ENCODE peak calls at places on chromosome 20, in four cellular contexts. One of them, this sample, is unnamed.

GRCh38 chr20:63628246-63628975 is 1.5 kb upstream of the GMEB2 start:
- DNase-seq in CD4-positive, alpha-beta memory T cell: no peak
- DNase-seq in left lung: peak
- DNase-seq in activated CD4-positive, alpha-beta memory T cell treated with anti-CD3 and anti-CD28 coated beads, Interleukin-2, amount 10 ng/mL, durations not matched to agents 7 days and 5 days: peak
- DNase-seq in this sample: peak

GRCh38 chr20:41408986-41409385 is 42.4 kb upstream of the EMILIN3 start:
- DNase-seq in CD4-positive, alpha-beta memory T cell: no peak
- DNase-seq in left lung: no peak
- DNase-seq in activated CD4-positive, alpha-beta memory T cell treated with anti-CD3 and anti-CD28 coated beads, Interleukin-2, amount 10 ng/mL, durations not matched to agents 7 days and 5 days: no peak
- DNase-seq in this sample: no peak

GRCh38 chr20:14865169-14865568 is 527.8 kb upstream of the FLRT3 start:
- DNase-seq in CD4-positive, alpha-beta memory T cell: no peak
- DNase-seq in left lung: no peak
- DNase-seq in activated CD4-positive, alpha-beta memory T cell treated with anti-CD3 and anti-CD28 coated beads, Interleukin-2, amount 10 ng/mL, durations not matched to agents 7 days and 5 days: no peak
- DNase-seq in this sample: no peak

GRCh38 chr20:2042400-2042799 is 48.5 kb upstream of the PDYN start:
- DNase-seq in CD4-positive, alpha-beta memory T cell: no peak
- DNase-seq in left lung: no peak
- DNase-seq in activated CD4-positive, alpha-beta memory T cell treated with anti-CD3 and anti-CD28 coated beads, Interleukin-2, amount 10 ng/mL, durations not matched to agents 7 days and 5 days: no peak
- DNase-seq in this sample: no peak

GRCh38 chr20:20210943-20211273 is 157.0 kb upstream of the INSM1 start:
- DNase-seq in CD4-positive, alpha-beta memory T cell: no peak
- DNase-seq in left lung: no peak
- DNase-seq in activated CD4-positive, alpha-beta memory T cell treated with anti-CD3 and anti-CD28 coated beads, Interleukin-2, amount 10 ng/mL, durations not matched to agents 7 days and 5 days: no peak
- DNase-seq in this sample: no peak

GRCh38 chr20:40156600-40157307 is 532.3 kb downstream of the MAFB start:
- DNase-seq in CD4-positive, alpha-beta memory T cell: no peak
- DNase-seq in left lung: no peak
- DNase-seq in activated CD4-positive, alpha-beta memory T cell treated with anti-CD3 and anti-CD28 coated beads, Interleukin-2, amount 10 ng/mL, durations not matched to agents 7 days and 5 days: no peak
- DNase-seq in this sample: no peak

GRCh38 chr20:18679020-18679419 is 91.2 kb downstream of the DTD1 start:
- DNase-seq in CD4-positive, alpha-beta memory T cell: no peak
- DNase-seq in left lung: no peak
- DNase-seq in activated CD4-positive, alpha-beta memory T cell treated with anti-CD3 and anti-CD28 coated beads, Interleukin-2, amount 10 ng/mL, durations not matched to agents 7 days and 5 days: no peak
- DNase-seq in this sample: no peak

GRCh38 chr20:61434361-61434781 is 182.3 kb downstream of the CDH4 start:
- DNase-seq in CD4-positive, alpha-beta memory T cell: no peak
- DNase-seq in left lung: no peak
- DNase-seq in activated CD4-positive, alpha-beta memory T cell treated with anti-CD3 and anti-CD28 coated beads, Interleukin-2, amount 10 ng/mL, durations not matched to agents 7 days and 5 days: no peak
- DNase-seq in this sample: no peak

GRCh38 chr20:4217349-4217761 is 202.0 kb upstream of the RNF24 start:
- DNase-seq in CD4-positive, alpha-beta memory T cell: no peak
- DNase-seq in left lung: no peak
- DNase-seq in activated CD4-positive, alpha-beta memory T cell treated with anti-CD3 and anti-CD28 coated beads, Interleukin-2, amount 10 ng/mL, durations not matched to agents 7 days and 5 days: no peak
- DNase-seq in this sample: no peak

GRCh38 chr20:64038252-64038578 is 2.2 kb downstream of the C20orf204 start:
- DNase-seq in CD4-positive, alpha-beta memory T cell: no peak
- DNase-seq in left lung: no peak
- DNase-seq in activated CD4-positive, alpha-beta memory T cell treated with anti-CD3 and anti-CD28 coated beads, Interleukin-2, amount 10 ng/mL, durations not matched to agents 7 days and 5 days: no peak
- DNase-seq in this sample: no peak

GRCh38 chr20:47544240-47544639 is 42.6 kb downstream of the NCOA3 start:
- DNase-seq in CD4-positive, alpha-beta memory T cell: no peak
- DNase-seq in left lung: no peak
- DNase-seq in activated CD4-positive, alpha-beta memory T cell treated with anti-CD3 and anti-CD28 coated beads, Interleukin-2, amount 10 ng/mL, durations not matched to agents 7 days and 5 days: no peak
- DNase-seq in this sample: no peak

GRCh38 chr20:37235065-37235464 is 26.5 kb downstream of the GHRH start:
- DNase-seq in CD4-positive, alpha-beta memory T cell: no peak
- DNase-seq in left lung: no peak
- DNase-seq in activated CD4-positive, alpha-beta memory T cell treated with anti-CD3 and anti-CD28 coated beads, Interleukin-2, amount 10 ng/mL, durations not matched to agents 7 days and 5 days: no peak
- DNase-seq in this sample: no peak

GRCh38 chr20:59561614-59562277 is 42.6 kb upstream of the PHACTR3 start:
- DNase-seq in CD4-positive, alpha-beta memory T cell: no peak
- DNase-seq in left lung: no peak
- DNase-seq in activated CD4-positive, alpha-beta memory T cell treated with anti-CD3 and anti-CD28 coated beads, Interleukin-2, amount 10 ng/mL, durations not matched to agents 7 days and 5 days: no peak
- DNase-seq in this sample: no peak

GRCh38 chr20:32574296-32575226 is 10.6 kb downstream of the NOL4L start:
- DNase-seq in CD4-positive, alpha-beta memory T cell: peak
- DNase-seq in left lung: peak
- DNase-seq in activated CD4-positive, alpha-beta memory T cell treated with anti-CD3 and anti-CD28 coated beads, Interleukin-2, amount 10 ng/mL, durations not matched to agents 7 days and 5 days: peak
- DNase-seq in this sample: no peak

GRCh38 chr20:13301596-13301995 is 80.5 kb downstream of the ISM1 start:
- DNase-seq in CD4-positive, alpha-beta memory T cell: no peak
- DNase-seq in left lung: no peak
- DNase-seq in activated CD4-positive, alpha-beta memory T cell treated with anti-CD3 and anti-CD28 coated beads, Interleukin-2, amount 10 ng/mL, durations not matched to agents 7 days and 5 days: no peak
- DNase-seq in this sample: no peak

GRCh38 chr20:13262701-13263335 is 41.7 kb downstream of the ISM1 start:
- DNase-seq in CD4-positive, alpha-beta memory T cell: no peak
- DNase-seq in left lung: no peak
- DNase-seq in activated CD4-positive, alpha-beta memory T cell treated with anti-CD3 and anti-CD28 coated beads, Interleukin-2, amount 10 ng/mL, durations not matched to agents 7 days and 5 days: no peak
- DNase-seq in this sample: no peak

GRCh38 chr20:38806855-38807655 is 1.6 kb downstream of the PPP1R16B start:
- DNase-seq in CD4-positive, alpha-beta memory T cell: peak
- DNase-seq in left lung: no peak
- DNase-seq in activated CD4-positive, alpha-beta memory T cell treated with anti-CD3 and anti-CD28 coated beads, Interleukin-2, amount 10 ng/mL, durations not matched to agents 7 days and 5 days: peak
- DNase-seq in this sample: no peak

GRCh38 chr20:41177636-41178035 is 40.3 kb downstream of the PLCG1 start:
- DNase-seq in CD4-positive, alpha-beta memory T cell: no peak
- DNase-seq in left lung: no peak
- DNase-seq in activated CD4-positive, alpha-beta memory T cell treated with anti-CD3 and anti-CD28 coated beads, Interleukin-2, amount 10 ng/mL, durations not matched to agents 7 days and 5 days: peak
- DNase-seq in this sample: no peak

GRCh38 chr20:63534831-63535651 is 2.1 kb downstream of the PTK6 start:
- DNase-seq in CD4-positive, alpha-beta memory T cell: peak
- DNase-seq in left lung: no peak
- DNase-seq in activated CD4-positive, alpha-beta memory T cell treated with anti-CD3 and anti-CD28 coated beads, Interleukin-2, amount 10 ng/mL, durations not matched to agents 7 days and 5 days: no peak
- DNase-seq in this sample: no peak

GRCh38 chr20:37315293-37316110 is 26.0 kb downstream of the MANBAL start:
- DNase-seq in CD4-positive, alpha-beta memory T cell: no peak
- DNase-seq in left lung: peak
- DNase-seq in activated CD4-positive, alpha-beta memory T cell treated with anti-CD3 and anti-CD28 coated beads, Interleukin-2, amount 10 ng/mL, durations not matched to agents 7 days and 5 days: no peak
- DNase-seq in this sample: no peak

This sample was measured in NT2/D1.